ENCODE peak calls at places on chromosomes 4 and X, in five cellular contexts. K is GM12878, X is H1, A is K562, G is HepG2. V is an unnamed sample.

GRCh38 chr4:144174401-144175067 is 34.0 kb upstream of the GYPA start:
- DNase-seq in K (peak; percentile 16), X (no peak), A (peak; percentile 60), G (peak; percentile 22), V (peak; percentile 70)

GRCh38 chr4:89160806-89161205 is 49.5 kb downstream of the TIGD2 start:
- DNase-seq in K (no peak), X (no peak), A (no peak), G (no peak), V (no peak)

GRCh38 chrX:134908235-134908834 is 82.5 kb upstream of the SMIM10 start:
- DNase-seq in K (no peak), X (no peak), A (peak; percentile 56), G (no peak), V (no peak)

GRCh38 chrX:69028006-69028760 is 137.1 kb downstream of the PJA1 start:
- DNase-seq in K (peak; percentile 32), X (no peak), A (no peak), G (no peak), V (no peak)

GRCh38 chr4:117481742-117482141 is 396.4 kb upstream of the TRAM1L1 start:
- DNase-seq in K (no peak), X (no peak), A (no peak), G (no peak), V (no peak)

GRCh38 chrX:67543818-67544217 is at the start of gene AR:
- DNase-seq in K (no peak), X (peak; percentile 43), A (no peak), G (no peak), V (peak; percentile 76)

GRCh38 chrX:115013705-115014104 is 3.7 kb downstream of the IL13RA2 start:
- DNase-seq in K (no peak), X (no peak), A (no peak), G (no peak), V (no peak)

GRCh38 chr4:174869334-174869733 is 40.3 kb upstream of the GLRA3 start:
- DNase-seq in K (no peak), X (no peak), A (no peak), G (no peak), V (no peak)

GRCh38 chrX:9378980-9379696 is 85.7 kb upstream of the TBL1X start:
- DNase-seq in K (no peak), X (no peak), A (no peak), G (no peak), V (no peak)

GRCh38 chrX:21725916-21726315 is 32.0 kb downstream of the SMPX start:
- DNase-seq in K (no peak), X (no peak), A (no peak), G (no peak), V (no peak)

GRCh38 chrX:13077168-13077567 is 32.7 kb upstream of the FAM9C start:
- DNase-seq in K (no peak), X (no peak), A (no peak), G (no peak), V (no peak)

GRCh38 chr4:24799544-24800272 is 4.3 kb downstream of the SOD3 start:
- DNase-seq in K (no peak), X (no peak), A (no peak), G (no peak), V (peak; percentile 65)

GRCh38 chr4:26473893-26474292 is 16.4 kb downstream of the CCKAR start:
- DNase-seq in K (no peak), X (no peak), A (peak; percentile 20), G (no peak), V (no peak)

GRCh38 chrX:48786825-48787538 is 592 bp downstream of the GATA1 start:
- DNase-seq in K (no peak), X (no peak), A (no peak), G (no peak), V (no peak)

GRCh38 chrX:3485727-3486126 is 139.3 kb upstream of the MXRA5 start:
- DNase-seq in K (no peak), X (no peak), A (no peak), G (no peak), V (peak; percentile 4)

GRCh38 chr4:124337874-124338273 is 374.7 kb downstream of the ANKRD50 start:
- DNase-seq in K (no peak), X (no peak), A (peak; percentile 61), G (no peak), V (no peak)

GRCh38 chrX:20197641-20198210 is 56.1 kb upstream of the EIF1AX start:
- DNase-seq in K (no peak), X (no peak), A (no peak), G (no peak), V (no peak)

GRCh38 chr4:73897380-73898136 is 28.4 kb downstream of the CXCL1 start:
- DNase-seq in K (no peak), X (no peak), A (no peak), G (no peak), V (no peak)

GRCh38 chrX:47366051-47366722 is 4.2 kb upstream of the ZNF157 start:
- DNase-seq in K (peak; percentile 37), X (peak; percentile 46), A (peak; percentile 52), G (no peak), V (peak; percentile 82)

GRCh38 chr4:148914734-148915133 is 472.5 kb upstream of the NR3C2 start:
- DNase-seq in K (no peak), X (no peak), A (no peak), G (no peak), V (no peak)

GRCh38 chr4:180923476-180923875 is 1319.7 kb upstream of the TENM3 start:
- DNase-seq in K (no peak), X (no peak), A (no peak), G (no peak), V (no peak)

GRCh38 chr4:83876047-83876446 is 340.1 kb downstream of the GPAT3 start:
- DNase-seq in K (no peak), X (no peak), A (no peak), G (no peak), V (no peak)

GRCh38 chr4:137707221-137707620 is 174.9 kb upstream of the PCDH18 start:
- DNase-seq in K (no peak), X (no peak), A (no peak), G (no peak), V (no peak)

GRCh38 chr4:8559011-8559410 is 21.2 kb upstream of the GPR78 start:
- DNase-seq in K (no peak), X (no peak), A (no peak), G (no peak), V (no peak)

GRCh38 chr4:7134737-7135388 is 57.5 kb upstream of the SORCS2 start:
- DNase-seq in K (no peak), X (no peak), A (no peak), G (no peak), V (no peak)

GRCh38 chr4:5045099-5045498 is 6.2 kb upstream of the STK32B start:
- DNase-seq in K (no peak), X (no peak), A (peak; percentile 20), G (no peak), V (no peak)

GRCh38 chr4:80006935-80007744 is 65.9 kb downstream of the ANTXR2 start:
- DNase-seq in K (no peak), X (no peak), A (peak; percentile 80), G (peak; percentile 76), V (no peak)

GRCh38 chrX:64093761-64094160 is 111.7 kb downstream of the AMER1 start:
- DNase-seq in K (no peak), X (no peak), A (peak; percentile 3), G (no peak), V (peak; percentile 67)

GRCh38 chrX:47321386-47321785 is 49.0 kb upstream of the ZNF157 start:
- DNase-seq in K (no peak), X (peak; percentile 78), A (peak; percentile 61), G (no peak), V (peak; percentile 94)

GRCh38 chr4:151207186-151207585 is 69.8 kb upstream of the PRSS48 start:
- DNase-seq in K (no peak), X (no peak), A (no peak), G (peak; percentile 46), V (no peak)

GRCh38 chr4:120960868-120961267 is 38.3 kb upstream of the PRDM5 start:
- DNase-seq in K (no peak), X (no peak), A (no peak), G (no peak), V (no peak)

GRCh38 chrX:54534271-54534670 is 4.3 kb downstream of the GNL3L start:
- DNase-seq in K (no peak), X (no peak), A (no peak), G (no peak), V (no peak)

GRCh38 chr4:47827339-47828047 is 10.4 kb downstream of the CORIN start:
- DNase-seq in K (no peak), X (no peak), A (no peak), G (no peak), V (no peak)

GRCh38 chr4:73721419-73721818 is 18.9 kb upstream of the CXCL8 start:
- DNase-seq in K (no peak), X (no peak), A (no peak), G (no peak), V (no peak)

GRCh38 chrX:107574054-107574683 is 54.1 kb upstream of the PRPS1 start:
- DNase-seq in K (no peak), X (no peak), A (no peak), G (peak; percentile 79), V (no peak)

DNA sequence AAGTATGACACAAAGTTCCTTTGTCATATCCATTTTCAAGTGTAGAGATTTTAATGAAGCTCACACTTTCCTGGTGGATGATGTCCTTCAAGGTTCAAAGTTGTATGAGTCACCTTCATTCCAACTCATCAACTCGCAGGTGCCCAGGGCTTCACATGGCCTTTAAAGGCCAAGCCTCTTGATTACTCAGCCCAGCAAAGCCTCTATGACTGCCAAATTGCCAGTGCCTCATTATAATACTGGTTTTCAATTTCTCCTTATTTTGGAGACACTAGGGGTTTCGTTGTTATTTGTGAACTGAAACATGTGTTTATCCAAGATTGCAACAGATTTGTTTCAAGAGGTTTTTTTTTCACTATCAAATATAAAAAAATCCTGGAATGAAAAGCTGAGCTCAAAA is 45.9 kb upstream of the PPP3CA start:
- DNase-seq in K (no peak), X (no peak), A (no peak), G (peak; percentile 10), V (no peak)
- TF ChIP-seq CREB1 in K (no peak), X (no peak), A (no peak), G (no peak), V (no peak)

GRCh38 chr4:109131559-109131958 is 170.9 kb downstream of the COL25A1 start:
- DNase-seq in K (no peak), X (no peak), A (peak; percentile 60), G (no peak), V (no peak)
- H3K4me1 ChIP-seq in K (no peaks in the 10 kb centered on the region), X (no peaks in the 10 kb centered on the region), A (peaks cover 35% of the 10 kb centered on the region), G (no peaks in the 10 kb centered on the region), V (no peaks in the 10 kb centered on the region)

GRCh38 chrX:5306654-5307121 is 922.0 kb downstream of the NLGN4X start:
- DNase-seq in K (no peak), X (no peak), A (no peak), G (no peak), V (no peak)
- TF ChIP-seq CREB1 in K (no peak), X (no peak), A (no peak), G (no peak), V (no peak)

GRCh38 chrX:57643698-57644097 is 36.4 kb downstream of the NLRP2B start:
- DNase-seq in K (no peak), X (no peak), A (no peak), G (peak; percentile 80), V (no peak)
- H3K4me1 ChIP-seq in K (no peaks in the 10 kb centered on the region), X (no peaks in the 10 kb centered on the region), A (no peaks in the 10 kb centered on the region), G (peaks cover 46% of the 10 kb centered on the region), V (peaks cover 8% of the 10 kb centered on the region)

V was measured in GM23338.